ENCODE peak calls at places on chromosome 1, in four cellular contexts. U is neural progenitor cell, G is endodermal cell, B is GM23338. E is an unnamed sample. For H3K36me3, the result is how much of the 10 kb centered on the place peaks cover.

GRCh38 chr1:33872681-33873080 is 8.8 kb downstream of the HMGB4 start:
- DNase-seq in U (peak), G (no peak), B (no peak), E (no peak)

GRCh38 chr1:70666381-70667140 is 255.5 kb downstream of the CTH start:
- DNase-seq in U (no peak), G (no peak), B (no peak), E (no peak)

GRCh38 chr1:215132156-215132555 is 49.6 kb downstream of the KCNK2 start:
- DNase-seq in U (no peak), G (no peak), B (no peak), E (no peak)

GRCh38 chr1:199862047-199862446 is 165.5 kb upstream of the NR5A2 start:
- DNase-seq in U (no peak), G (no peak), B (no peak), E (no peak)

GRCh38 chr1:69777933-69778332 is 210.2 kb downstream of the LRRC7 start:
- DNase-seq in U (no peak), G (no peak), B (no peak), E (no peak)

GRCh38 chr1:40153073-40153770 is 8.0 kb upstream of the RLF start:
- DNase-seq in U (peak), G (peak), B (peak), E (peak)

GRCh38 chr1:234311414-234311813 is 61.8 kb upstream of the COA6 start:
- DNase-seq in U (no peak), G (no peak), B (no peak), E (no peak)

GRCh38 chr1:15008783-15009709 is 144.5 kb upstream of the TMEM51 start:
- DNase-seq in U (no peak), G (no peak), B (peak), E (peak)

GRCh38 chr1:203301331-203301668 is 4.0 kb upstream of the BTG2 start:
- DNase-seq in U (no peak), G (no peak), B (no peak), E (no peak)

GRCh38 chr1:153533689-153534201 is 2.0 kb downstream of the S100A6 start:
- DNase-seq in U (no peak), G (peak), B (no peak), E (peak)

GRCh38 chr1:23449918-23450317 is 25.4 kb upstream of the TCEA3 start:
- DNase-seq in U (no peak), G (no peak), B (no peak), E (no peak)

GRCh38 chr1:215543191-215543606 is 23.9 kb upstream of the KCTD3 start:
- DNase-seq in U (no peak), G (no peak), B (no peak), E (no peak)

GRCh38 chr1:115946116-115946515 is 30.2 kb upstream of the SLC22A15 start:
- DNase-seq in U (no peak), G (no peak), B (no peak), E (no peak)

GRCh38 chr1:2358072-2358471 is 33.3 kb downstream of the MORN1 start:
- DNase-seq in U (no peak), G (no peak), B (no peak), E (no peak)

GRCh38 chr1:112849425-112849966 is 106.5 kb downstream of the SLC16A1 start:
- DNase-seq in U (peak), G (peak), B (peak), E (peak)
- H3K4me3 ChIP-seq in U (peak), G (peak), B (peak), E (peak)

GRCh38 chr1:63642901-63643300 is 49.7 kb downstream of the PGM1 start:
- DNase-seq in U (no peak), G (no peak), B (no peak), E (no peak)
- H3K36me3 ChIP-seq in U (under half), G (half or more), B (under half), E (under half)

GRCh38 chr1:42223036-42223435 is 58.5 kb upstream of the GUCA2A start:
- DNase-seq in U (no peak), G (no peak), B (no peak), E (no peak)
- H3K4me3 ChIP-seq in U (no peak), G (peak), B (no peak), E (no peak)

GRCh38 chr1:44559361-44559760 is 114.9 kb downstream of the TMEM53 start:
- DNase-seq in U (no peak), G (no peak), B (no peak), E (no peak)
- H3K36me3 ChIP-seq in U (under half), G (under half), B (under half), E (under half)

DNA sequence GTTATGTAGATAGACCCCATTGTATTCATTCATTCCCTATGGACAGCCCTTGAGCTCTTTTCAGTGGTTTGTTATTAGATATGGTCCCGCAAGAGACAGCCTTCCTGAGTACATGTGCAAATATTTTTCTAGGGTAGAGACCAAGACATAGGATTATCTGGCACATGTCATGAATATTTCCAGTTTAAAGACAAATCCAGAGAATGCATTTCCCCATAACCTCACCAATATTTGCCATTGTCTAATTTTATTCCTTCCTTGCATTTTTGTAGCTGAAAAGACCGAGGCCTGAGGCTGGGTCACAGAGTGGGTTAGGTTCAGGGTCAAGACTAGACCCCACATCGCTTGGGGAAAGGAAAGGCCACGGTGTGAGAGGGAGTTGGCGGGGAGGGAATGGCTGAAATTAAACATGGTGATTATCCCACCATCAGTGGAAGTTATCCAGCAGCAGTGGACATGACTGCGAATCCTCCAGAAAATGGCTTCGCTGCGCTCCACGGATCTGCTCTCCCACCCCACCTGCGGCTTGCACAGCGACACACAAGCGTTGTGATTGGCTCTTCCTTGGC is 15.9 kb upstream of the STMN1 start:
- DNase-seq in U (no peak), G (no peak), B (peak), E (no peak)
- H3K4me3 ChIP-seq in U (peak), G (peak), B (peak), E (peak)

DNA sequence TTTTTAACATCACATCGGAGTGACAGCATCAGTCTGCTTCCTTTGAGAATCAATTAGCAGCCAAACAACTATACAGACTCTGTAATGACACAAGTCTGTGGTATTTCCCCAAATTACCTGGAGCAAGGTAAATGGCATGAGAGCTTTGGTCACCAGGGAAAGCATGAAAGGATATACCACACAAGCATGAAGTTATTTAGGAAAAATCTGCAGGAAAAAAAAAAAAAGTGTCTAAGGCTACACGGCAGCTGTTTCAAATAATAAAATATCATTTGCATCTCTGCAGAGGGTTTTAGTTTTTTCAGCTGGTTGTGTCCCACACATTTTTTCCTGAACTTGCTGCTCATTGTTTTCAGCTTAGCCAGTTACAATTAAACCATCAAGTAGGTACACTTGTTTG is 234.7 kb downstream of the TTLL7 start:
- DNase-seq in U (no peak), G (no peak), B (no peak), E (no peak)
- H3K36me3 ChIP-seq in U (under half), G (under half), B (under half), E (under half)

E was measured in H7.